ENCODE peak calls at places on chromosomes 3 and 15, in eight cellular contexts. N is mucosa of descending colon, L is NT2/D1, D is cardiac muscle cell, O is IMR-90, V is heart left ventricle, F is transverse colon, X is tibial artery. G is an unnamed sample.

GRCh38 chr3:185959609-185960517 is 22.0 kb upstream of the TRA2B start:
- DNase-seq in N (peak; percentile 65), L (no peak), D (peak; percentile 75), O (peak; percentile 89), V (no peak), F (peak; percentile 64), X (no peak), G (no peak)

GRCh38 chr15:63509933-63510547 is 5.6 kb downstream of the USP3 start:
- DNase-seq in N (no peak), L (no peak), D (peak; percentile 53), O (peak; percentile 83), V (no peak), F (no peak), X (no peak), G (no peak)

GRCh38 chr3:191259486-191259885 is 60.4 kb downstream of the OSTN start:
- DNase-seq in N (no peak), L (no peak), D (no peak), O (no peak), V (no peak), F (no peak), X (no peak), G (no peak)

GRCh38 chr15:70258369-70259029 is 160.8 kb upstream of the TLE3 start:
- DNase-seq in N (peak; percentile 36), L (no peak), D (peak; percentile 21), O (no peak), V (peak; percentile 42), F (peak; percentile 50), X (no peak), G (no peak)

GRCh38 chr3:58217209-58217811 is 6.5 kb upstream of the DNASE1L3 start:
- DNase-seq in N (peak; percentile 68), L (peak; percentile 66), D (peak; percentile 71), O (peak; percentile 51), V (peak; percentile 86), F (peak; percentile 73), X (peak; percentile 85), G (peak; percentile 77)

GRCh38 chr3:27656790-27657189 is 65.3 kb downstream of the EOMES start:
- DNase-seq in N (no peak), L (no peak), D (no peak), O (no peak), V (no peak), F (no peak), X (no peak), G (no peak)

GRCh38 chr3:105355355-105356063 is 11.2 kb upstream of the ALCAM start:
- DNase-seq in N (no peak), L (no peak), D (no peak), O (peak; percentile 74), V (no peak), F (no peak), X (no peak), G (no peak)

GRCh38 chr15:59532770-59533379 is 78.7 kb upstream of the GCNT3 start:
- DNase-seq in N (peak; percentile 64), L (peak; percentile 52), D (peak; percentile 64), O (peak; percentile 21), V (no peak), F (peak; percentile 50), X (no peak), G (peak; percentile 66)

GRCh38 chr15:84023636-84024035 is 211.9 kb upstream of the GOLGA6L4 start:
- DNase-seq in N (peak; percentile 39), L (peak; percentile 36), D (peak; percentile 64), O (peak; percentile 45), V (no peak), F (peak; percentile 15), X (no peak), G (no peak)

GRCh38 chr3:184795493-184796198 is 16.3 kb upstream of the VPS8 start:
- DNase-seq in N (no peak), L (no peak), D (no peak), O (no peak), V (no peak), F (no peak), X (no peak), G (no peak)

GRCh38 chr3:64489361-64490044 is 198.3 kb downstream of the ADAMTS9 start:
- DNase-seq in N (peak; percentile 48), L (peak; percentile 87), D (peak; percentile 45), O (no peak), V (peak; percentile 42), F (peak; percentile 54), X (no peak), G (no peak)

GRCh38 chr3:133663569-133664313 is 2.0 kb upstream of the TOPBP1 start:
- DNase-seq in N (peak; percentile 41), L (peak; percentile 62), D (peak; percentile 69), O (peak; percentile 55), V (no peak), F (no peak), X (no peak), G (peak; percentile 10)

GRCh38 chr3:46646700-46647099 is 34.4 kb downstream of the FAM240A start:
- DNase-seq in N (no peak), L (no peak), D (no peak), O (peak; percentile 89), V (no peak), F (no peak), X (no peak), G (no peak)

DNA sequence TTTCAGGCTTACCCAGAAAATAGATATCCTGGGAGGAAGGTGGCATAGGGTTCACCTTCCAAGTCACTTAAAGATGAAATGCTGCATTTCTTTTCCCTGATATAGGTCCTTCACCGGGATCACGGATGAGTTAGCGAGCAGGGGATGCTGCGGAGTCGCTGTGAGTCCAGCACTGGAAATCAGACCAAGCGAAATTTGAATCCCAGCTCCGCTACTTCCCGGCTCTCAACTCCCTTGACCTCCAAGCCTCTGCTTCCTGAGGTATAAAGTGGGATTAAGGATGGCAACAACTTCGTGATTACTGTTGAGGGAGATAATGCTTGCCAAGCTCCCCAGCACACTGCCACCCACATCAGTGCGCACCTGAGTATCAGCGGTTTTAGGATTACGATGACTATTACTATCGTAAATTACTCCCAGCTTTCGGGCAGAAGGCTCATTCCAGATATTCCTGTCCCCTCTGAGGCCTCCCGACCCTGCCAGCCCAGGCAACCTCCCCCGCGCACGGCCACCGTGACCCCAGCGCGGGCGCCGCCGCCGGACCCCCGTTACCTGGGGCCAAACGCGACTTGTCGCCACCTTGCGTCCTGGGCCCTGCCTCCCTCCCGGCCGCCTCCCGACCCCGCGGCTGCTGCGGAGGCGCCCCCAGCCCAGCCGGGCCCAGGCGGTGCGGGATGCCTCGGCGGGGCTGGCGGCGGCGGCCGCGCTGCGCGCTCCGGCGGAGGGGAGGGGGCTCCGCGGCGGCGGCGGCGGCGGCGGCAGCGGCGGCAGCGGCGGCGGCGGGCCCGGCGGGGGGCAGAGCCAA is 542 bp upstream of the GPR27 start:
- DNase-seq in N (no peak), L (no peak), D (no peak), O (no peak), V (no peak), F (no peak), X (no peak), G (no peak)
- H3K4me3 ChIP-seq in N (no peak overlapping the region), L (peak overlapping the region; percentile 95), D (peak overlapping the region; percentile 57), O (no peak overlapping the region), V (peak overlapping the region; percentile 56), F (no peak overlapping the region), X (peak overlapping the region; percentile 57), G (no peak overlapping the region)

GRCh38 chr3:53126646-53127045 is 3.6 kb downstream of the RFT1 start:
- DNase-seq in N (no peak), L (no peak), D (no peak), O (no peak), V (no peak), F (no peak), X (no peak), G (no peak)

GRCh38 chr3:53122255-53122932 is 7.8 kb downstream of the RFT1 start:
- DNase-seq in N (no peak), L (no peak), D (no peak), O (no peak), V (no peak), F (no peak), X (no peak), G (no peak)

GRCh38 chr3:53123953-53124352 is 6.3 kb downstream of the RFT1 start:
- DNase-seq in N (no peak), L (no peak), D (no peak), O (no peak), V (no peak), F (no peak), X (no peak), G (no peak)

GRCh38 chr3:53122933-53123305 is 7.3 kb downstream of the RFT1 start:
- DNase-seq in N (no peak), L (no peak), D (no peak), O (no peak), V (no peak), F (no peak), X (no peak), G (no peak)

GRCh38 chr3:53123510-53123909 is 6.7 kb downstream of the RFT1 start:
- DNase-seq in N (no peak), L (no peak), D (no peak), O (no peak), V (no peak), F (no peak), X (no peak), G (no peak)
- H3K36me3 ChIP-seq in N (no peaks in the 10 kb centered on the region), L (peaks cover 85% of the 10 kb centered on the region), D (peaks cover 45% of the 10 kb centered on the region), O (peaks cover 45% of the 10 kb centered on the region), V (peaks cover 18% of the 10 kb centered on the region), F (no peaks in the 10 kb centered on the region), X (peaks cover 72% of the 10 kb centered on the region), G (peaks cover 70% of the 10 kb centered on the region)

GRCh38 chr3:112298781-112299180 is 4.8 kb upstream of the SLC9C1 start:
- DNase-seq in N (no peak), L (no peak), D (no peak), O (no peak), V (no peak), F (no peak), X (no peak), G (no peak)

GRCh38 chr3:112302061-112302830 is 8.2 kb upstream of the SLC9C1 start:
- DNase-seq in N (no peak), L (no peak), D (peak; percentile 76), O (peak; percentile 47), V (no peak), F (no peak), X (no peak), G (no peak)

GRCh38 chr3:112302881-112303761 is 9.1 kb upstream of the SLC9C1 start:
- DNase-seq in N (no peak), L (peak; percentile 91), D (peak; percentile 77), O (peak; percentile 11), V (no peak), F (no peak), X (no peak), G (no peak)

GRCh38 chr3:112293368-112294321 is at the start of gene SLC9C1:
- DNase-seq in N (peak; percentile 88), L (peak; percentile 64), D (peak; percentile 92), O (peak; percentile 74), V (no peak), F (peak; percentile 40), X (no peak), G (peak; percentile 73)

DNA sequence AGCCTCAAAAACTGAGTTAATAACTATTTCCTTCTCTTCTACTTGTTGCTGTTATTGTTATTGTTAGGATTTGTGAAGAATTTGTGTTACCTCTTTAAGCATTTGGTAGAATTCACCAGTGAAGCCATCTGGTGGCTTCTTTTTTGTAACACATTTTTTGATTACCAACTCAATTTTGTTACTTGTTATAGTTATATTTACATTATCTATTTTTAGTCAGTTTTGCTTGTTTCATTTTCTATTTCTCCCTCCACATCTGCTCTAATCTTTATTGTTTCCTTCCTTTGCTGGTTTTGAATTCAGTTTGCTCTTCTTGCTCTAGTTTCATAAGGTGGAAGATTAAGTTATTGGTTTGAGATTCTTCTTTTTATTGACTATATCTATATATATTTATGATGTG is 3.7 kb upstream of the SLC9C1 start:
- DNase-seq in N (no peak), L (no peak), D (no peak), O (no peak), V (no peak), F (no peak), X (no peak), G (no peak)
- H3K4me3 ChIP-seq in N (no peak overlapping the region), L (no peak overlapping the region), D (no peak overlapping the region), O (no peak overlapping the region), V (no peak overlapping the region), F (no peak overlapping the region), X (no peak overlapping the region), G (peak overlapping the region; percentile 56)

GRCh38 chr3:194330579-194330978 is 20.5 kb downstream of the CPN2 start:
- DNase-seq in N (no peak), L (no peak), D (peak; percentile 75), O (peak; percentile 75), V (peak; percentile 69), F (no peak), X (no peak), G (no peak)
- H3K36me3 ChIP-seq in N (no peaks in the 10 kb centered on the region), L (no peaks in the 10 kb centered on the region), D (no peaks in the 10 kb centered on the region), O (no peaks in the 10 kb centered on the region), V (no peaks in the 10 kb centered on the region), F (no peaks in the 10 kb centered on the region), X (no peaks in the 10 kb centered on the region), G (no peaks in the 10 kb centered on the region)

G was measured in CD4-positive, CD25-positive, alpha-beta regulatory T cell.